ENCODE peak calls at places on chromosomes 13 and 19, in five cellular contexts. Y, N, A, E and K are unnamed samples.

GRCh38 chr13:78660130-78660857 is 1.3 kb upstream of the OBI1 start:
- DNase-seq in N (no peak), Y (peak; percentile 3), A (no peak), E (no peak), K (no peak)

GRCh38 chr13:25046274-25046984 is 49.5 kb upstream of the PABPC3 start:
- DNase-seq in A (no peak), E (no peak), Y (no peak), N (no peak), K (no peak)

GRCh38 chr13:100810991-100811390 is 136.4 kb upstream of the TMTC4 start:
- DNase-seq in E (no peak), N (no peak), A (no peak), Y (no peak), K (no peak)

GRCh38 chr19:16095071-16095571 is 16.6 kb upstream of the RAB8A start:
- DNase-seq in A (no peak), E (no peak), Y (no peak), N (no peak), K (no peak)

GRCh38 chr13:76019421-76020044 is 383.4 kb downstream of the LMO7 start:
- DNase-seq in E (peak; percentile 28), N (peak; percentile 60), A (no peak), Y (peak; percentile 18), K (no peak)

GRCh38 chr13:98293103-98293502 is 116.0 kb upstream of the RNF113B start:
- DNase-seq in E (no peak), A (no peak), N (peak; percentile 63), Y (no peak), K (no peak)

GRCh38 chr13:41652735-41653361 is 195.5 kb downstream of the RGCC start:
- DNase-seq in N (peak; percentile 26), Y (peak; percentile 60), E (peak; percentile 23), A (peak; percentile 12), K (peak; percentile 26)

GRCh38 chr19:5949792-5950305 is 28.1 kb downstream of the RANBP3 start:
- DNase-seq in N (no peak), A (no peak), E (no peak), Y (no peak), K (no peak)

GRCh38 chr13:84651288-84651687 is 769.0 kb upstream of the SLITRK1 start:
- DNase-seq in A (no peak), E (no peak), N (no peak), Y (peak; percentile 91), K (peak; percentile 81)

GRCh38 chr13:76992548-76993001 is 694 bp downstream of the CLN5 start:
- DNase-seq in A (peak; percentile 5), Y (peak; percentile 14), E (no peak), N (peak; percentile 83), K (peak; percentile 54)

GRCh38 chr13:46893221-46893620 is 3.6 kb downstream of the HTR2A start:
- DNase-seq in E (no peak), Y (no peak), N (no peak), A (no peak), K (no peak)
- H3K4me3 ChIP-seq in E (no peak overlapping the region), Y (no peak overlapping the region), N (no peak overlapping the region), A (no peak overlapping the region), K (no peak overlapping the region)

GRCh38 chr19:38076337-38076736 is 147.7 kb downstream of the DPF1 start:
- DNase-seq in Y (no peak), E (no peak), N (no peak), A (no peak), K (no peak)

GRCh38 chr19:38072776-38073411 is 151.1 kb downstream of the DPF1 start:
- DNase-seq in E (no peak), Y (no peak), A (no peak), N (peak; percentile 84), K (no peak)

GRCh38 chr19:38070573-38070972 is 153.4 kb downstream of the DPF1 start:
- DNase-seq in A (no peak), E (no peak), Y (peak; percentile 78), N (peak; percentile 38), K (peak; percentile 71)

GRCh38 chr19:38071647-38072046 is 152.4 kb downstream of the DPF1 start:
- DNase-seq in N (no peak), E (no peak), Y (no peak), A (no peak), K (no peak)

DNA sequence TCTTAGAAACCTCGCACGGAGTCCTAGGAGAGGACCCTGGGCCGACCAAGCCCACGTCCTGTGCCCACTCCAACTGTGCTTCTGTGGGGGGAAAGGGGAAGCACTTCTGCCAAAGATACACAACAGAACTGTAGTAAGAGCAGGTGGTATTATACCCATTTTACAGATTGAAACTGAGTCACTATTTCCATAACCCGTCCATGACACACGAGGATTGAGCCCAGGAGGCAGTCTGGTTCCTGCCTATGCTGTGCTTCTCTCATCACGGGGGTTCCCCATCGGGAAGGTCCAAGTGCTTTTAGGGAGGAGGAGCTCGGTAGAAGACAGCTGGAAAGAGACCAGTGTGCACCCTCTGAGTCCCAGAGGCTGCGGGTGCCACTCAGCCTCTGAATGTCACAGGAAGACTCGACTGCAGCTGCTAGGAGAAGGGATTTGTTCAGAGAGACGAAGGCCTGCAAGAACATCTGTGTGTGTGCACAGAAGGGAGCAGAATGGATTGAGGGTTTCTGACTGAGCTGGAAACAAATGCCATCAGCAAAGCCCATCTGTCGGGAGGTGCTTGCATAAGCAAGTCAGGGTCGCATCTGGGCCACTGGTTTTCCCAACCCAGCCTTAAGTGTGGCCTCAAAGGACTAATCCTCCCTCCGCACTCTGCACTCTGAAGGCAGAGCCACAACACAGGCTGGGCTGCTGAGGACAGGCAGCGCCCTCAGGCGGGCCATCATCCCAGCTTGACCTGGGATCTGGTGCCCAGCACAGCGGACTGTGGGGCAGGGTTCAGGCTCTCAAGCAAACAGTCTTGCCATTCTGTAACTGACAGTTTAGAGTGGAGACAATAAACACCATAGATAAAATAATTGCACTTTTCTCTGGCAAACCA is 150.0 kb downstream of the DPF1 start:
- DNase-seq in Y (no peak), N (no peak), A (peak; percentile 36), E (no peak), K (no peak)
- H3K9ac ChIP-seq in Y (no peak overlapping the region), N (no peak overlapping the region), A (no peak overlapping the region), E (no peak overlapping the region), K (no peak overlapping the region)

GRCh38 chr19:18029617-18030338 is 21.8 kb downstream of the ARRDC2 start:
- DNase-seq in A (no peak), N (no peak), Y (no peak), E (peak; percentile 59), K (peak; percentile 37)
- H2AFZ ChIP-seq in A (no peak overlapping the region), N (no peak overlapping the region), Y (no peak overlapping the region), E (no peak overlapping the region), K (no peak overlapping the region)

GRCh38 chr13:60427285-60427684 is 30.3 kb downstream of the TDRD3 start:
- DNase-seq in N (no peak), Y (no peak), E (no peak), A (no peak), K (no peak)
- H3K4me3 ChIP-seq in N (no peak overlapping the region), Y (no peak overlapping the region), E (no peak overlapping the region), A (no peak overlapping the region), K (no peak overlapping the region)